ENCODE peak calls at places on chromosomes 11 and 22, in nine cellular contexts. I is naive thymus-derived CD8-positive, alpha-beta T cell; Y is CD4-positive, alpha-beta memory T cell; C is Karpas-422; D is skeletal muscle cell; A is adrenal gland; T is AG09319; P is AG20443; R is GM13977. E is an unnamed sample.
A peak's percentile ranks its signal among the peaks of the same experiment; 100 is the strongest.

GRCh38 chr11:130431337-130431773 is 2.9 kb upstream of the ADAMTS8 start:
- DNase-seq in T (no peak), D (no peak), P (peak; percentile 58), Y (peak; percentile 46), R (peak; percentile 84), I (peak; percentile 41), A (peak; percentile 80), C (peak; percentile 73), E (peak; percentile 61)

GRCh38 chr22:22143448-22143847 is 101.1 kb upstream of the VPREB1 start:
- DNase-seq in C (no peak), P (no peak), R (no peak), A (no peak), T (no peak), I (no peak), Y (no peak), D (no peak), E (no peak)

GRCh38 chr11:42043312-42043711 is 583.9 kb upstream of the LRRC4C start:
- DNase-seq in T (no peak), R (no peak), P (peak; percentile 23), Y (no peak), D (peak; percentile 36), I (no peak), A (no peak), C (no peak), E (no peak)

GRCh38 chr11:21820176-21820575 is 372.7 kb upstream of the ANO5 start:
- DNase-seq in I (no peak), Y (no peak), T (no peak), D (no peak), P (no peak), C (no peak), R (no peak), A (no peak), E (no peak)

GRCh38 chr11:100528872-100529416 is 158.1 kb upstream of the ARHGAP42 start:
- DNase-seq in A (no peak), C (no peak), D (no peak), T (no peak), I (no peak), Y (no peak), R (no peak), P (no peak), E (no peak)

GRCh38 chr11:75169101-75169885 is 18.4 kb downstream of the SLCO2B1 start:
- DNase-seq in C (no peak), P (no peak), R (no peak), T (no peak), D (no peak), I (no peak), A (no peak), Y (no peak), E (no peak)

GRCh38 chr11:7605544-7605943 is 67.8 kb downstream of the CYB5R2 start:
- DNase-seq in I (no peak), P (no peak), Y (no peak), C (no peak), T (no peak), R (no peak), D (no peak), A (no peak), E (no peak)

GRCh38 chr22:43169310-43170130 is 17.4 kb downstream of the TTLL12 start:
- DNase-seq in D (no peak), A (no peak), Y (no peak), T (no peak), I (no peak), P (no peak), C (no peak), R (no peak), E (no peak)

GRCh38 chr22:23086787-23087186 is 16.5 kb downstream of the GNAZ start:
- DNase-seq in D (no peak), C (no peak), A (no peak), P (no peak), I (no peak), Y (no peak), R (no peak), T (no peak), E (no peak)

GRCh38 chr11:14789879-14790484 is 102.0 kb downstream of the CYP2R1 start:
- DNase-seq in P (no peak), I (no peak), Y (peak; percentile 18), A (no peak), T (no peak), R (no peak), C (peak; percentile 54), D (no peak), E (no peak)

GRCh38 chr11:46490576-46491100 is 99.1 kb upstream of the CHRM4 start:
- DNase-seq in R (no peak), P (no peak), C (no peak), I (no peak), A (no peak), D (no peak), Y (no peak), T (no peak), E (no peak)

GRCh38 chr11:11748706-11749365 is 92.9 kb upstream of the USP47 start:
- DNase-seq in A (no peak), Y (no peak), D (no peak), P (peak; percentile 18), C (no peak), I (no peak), T (no peak), R (no peak), E (no peak)